ENCODE peak calls at places on chromosomes 3 and 15, in ten cellular contexts. I, A, L, W, P, D, F, V, Q and K are unnamed samples.

GRCh38 chr3:144185291-144185690 is 213.7 kb downstream of the DIPK2A start:
- DNase-seq in Q (no peak), I (no peak), P (no peak), V (no peak), F (no peak), D (no peak), W (no peak), A (no peak), L (no peak), K (no peak)

GRCh38 chr15:89806565-89807550 is 7.8 kb downstream of the ANPEP start:
- DNase-seq in Q (no peak), L (no peak), V (no peak), D (no peak), P (no peak), F (no peak), W (no peak), A (peak; percentile 97), I (no peak), K (no peak)

GRCh38 chr3:58441514-58442450 is 8.2 kb upstream of the PDHB start:
- DNase-seq in P (no peak), L (no peak), Q (no peak), A (no peak), V (no peak), I (no peak), W (no peak), D (no peak), F (no peak), K (no peak)

GRCh38 chr3:150150633-150151032 is 179.9 kb upstream of the PFN2 start:
- DNase-seq in P (no peak), D (no peak), W (no peak), F (no peak), Q (no peak), V (no peak), L (no peak), A (no peak), I (no peak), K (no peak)

GRCh38 chr3:39383190-39383912 is at the start of gene SLC25A38:
- DNase-seq in P (peak; percentile 65), L (peak; percentile 20), D (peak; percentile 85), V (peak; percentile 84), Q (peak; percentile 67), A (peak; percentile 87), I (peak; percentile 87), F (peak; percentile 83), W (peak; percentile 75), K (peak; percentile 60)

GRCh38 chr15:41971089-41971892 is 1.1 kb downstream of the EHD4 start:
- DNase-seq in P (no peak), D (peak; percentile 80), I (peak; percentile 71), A (peak; percentile 52), V (no peak), F (peak; percentile 19), W (peak; percentile 42), L (peak; percentile 35), Q (peak; percentile 60), K (peak; percentile 63)

GRCh38 chr3:150237490-150237889 is 170.6 kb upstream of the TSC22D2 start:
- DNase-seq in I (no peak), F (peak; percentile 22), A (no peak), Q (no peak), V (no peak), P (no peak), D (no peak), W (peak; percentile 49), L (peak; percentile 31), K (no peak)

GRCh38 chr3:71282976-71283375 is 300.6 kb downstream of the FOXP1 start:
- DNase-seq in I (no peak), D (no peak), L (no peak), W (no peak), Q (no peak), P (no peak), A (no peak), V (no peak), F (no peak), K (no peak)

GRCh38 chr15:88166330-88166993 is 90.1 kb downstream of the NTRK3 start:
- DNase-seq in Q (no peak), L (no peak), P (no peak), W (no peak), A (peak; percentile 10), I (no peak), V (no peak), D (no peak), F (no peak), K (no peak)

GRCh38 chr15:99558084-99558483 is 7.7 kb upstream of the MEF2A start:
- DNase-seq in V (no peak), P (no peak), W (no peak), A (no peak), F (no peak), Q (no peak), I (no peak), D (no peak), L (no peak), K (no peak)

GRCh38 chr15:51307325-51307724 is 31.1 kb downstream of the CYP19A1 start:
- DNase-seq in Q (no peak), P (no peak), L (no peak), D (no peak), W (no peak), F (no peak), A (no peak), I (no peak), V (no peak), K (no peak)

DNA sequence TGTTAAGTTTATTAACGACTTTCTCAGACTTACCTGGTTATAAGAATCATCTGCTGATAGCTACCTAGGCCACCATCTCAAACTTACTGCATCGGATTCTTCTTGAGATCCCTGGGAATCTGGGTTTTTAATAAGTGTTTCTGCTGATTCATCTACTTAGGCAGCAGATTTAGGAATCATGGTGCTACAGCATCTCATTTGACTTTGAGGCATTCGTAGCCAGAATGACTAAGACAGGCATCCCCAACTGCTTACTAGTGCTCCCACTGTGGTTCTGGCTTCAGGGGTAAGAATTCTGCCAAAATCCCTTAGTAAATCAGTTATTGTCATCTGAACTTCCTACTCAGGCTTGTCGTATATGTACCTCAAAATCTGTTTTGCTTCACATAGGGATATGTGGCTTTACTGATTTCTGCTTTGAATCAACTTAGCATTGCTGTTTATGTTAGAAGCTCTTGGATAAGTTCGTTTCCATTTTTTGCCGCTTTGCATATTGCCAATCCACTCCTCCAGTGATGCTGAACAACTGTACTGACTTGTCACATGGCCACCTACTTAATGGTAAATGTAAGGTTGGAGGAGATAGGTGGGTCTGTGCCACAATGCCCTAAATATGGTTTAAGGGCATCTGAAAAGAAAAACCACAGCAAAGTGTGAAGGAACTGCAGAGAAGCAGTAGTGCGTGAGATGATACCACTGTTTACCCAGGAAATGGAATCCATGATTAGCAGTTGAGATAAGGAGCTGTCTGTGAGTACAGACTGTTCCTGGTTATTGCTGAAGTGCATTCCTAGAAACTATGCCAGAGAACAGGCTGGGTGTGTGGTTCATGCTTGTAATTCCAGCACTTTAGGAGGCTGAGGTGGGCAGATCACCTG is 60.3 kb downstream of the MAP6D1 start:
- DNase-seq in I (no peak), W (no peak), V (no peak), Q (no peak), L (no peak), A (peak; percentile 81), F (no peak), D (no peak), P (no peak), K (no peak)
- H3K27ac ChIP-seq in I (no peak overlapping the region), W (no peak overlapping the region), V (peak overlapping the region; percentile 21), Q (peak overlapping the region; percentile 42), L (peak overlapping the region; percentile 3), A (peak overlapping the region; percentile 36), F (no peak overlapping the region), D (no peak overlapping the region), P (no peak overlapping the region), K (no peak overlapping the region)

GRCh38 chr3:8239095-8239494 is 262.5 kb upstream of the LMCD1 start:
- DNase-seq in V (no peak), P (no peak), D (no peak), W (no peak), A (no peak), F (no peak), Q (no peak), L (no peak), I (no peak), K (no peak)
- H3K27ac ChIP-seq in V (no peak overlapping the region), P (no peak overlapping the region), D (no peak overlapping the region), W (no peak overlapping the region), A (no peak overlapping the region), F (no peak overlapping the region), Q (no peak overlapping the region), L (peak overlapping the region; percentile 23), I (no peak overlapping the region), K (no peak overlapping the region)

GRCh38 chr15:71874245-71874644 is 63.9 kb downstream of the NR2E3 start:
- DNase-seq in V (no peak), F (no peak), W (no peak), I (no peak), L (no peak), D (no peak), Q (no peak), A (no peak), P (no peak), K (no peak)
- H3K27ac ChIP-seq in V (no peak overlapping the region), F (no peak overlapping the region), W (no peak overlapping the region), I (no peak overlapping the region), L (no peak overlapping the region), D (no peak overlapping the region), Q (no peak overlapping the region), A (no peak overlapping the region), P (no peak overlapping the region), K (no peak overlapping the region)

GRCh38 chr3:181726351-181727121 is 14.8 kb downstream of the SOX2 start:
- DNase-seq in I (no peak), W (no peak), Q (no peak), D (no peak), F (no peak), A (no peak), L (no peak), V (no peak), P (no peak), K (no peak)

GRCh38 chr3:181723568-181724431 is 12.1 kb downstream of the SOX2 start:
- DNase-seq in P (no peak), D (no peak), V (no peak), Q (no peak), F (no peak), A (no peak), I (no peak), L (no peak), W (no peak), K (no peak)

GRCh38 chr3:181725830-181726229 is 14.1 kb downstream of the SOX2 start:
- DNase-seq in A (no peak), D (no peak), W (no peak), L (no peak), I (no peak), F (no peak), V (peak; percentile 79), P (no peak), Q (no peak), K (no peak)

GRCh38 chr3:181724432-181724740 is 12.7 kb downstream of the SOX2 start:
- DNase-seq in I (no peak), A (no peak), D (no peak), F (no peak), Q (no peak), L (no peak), P (no peak), V (no peak), W (no peak), K (no peak)

DNA sequence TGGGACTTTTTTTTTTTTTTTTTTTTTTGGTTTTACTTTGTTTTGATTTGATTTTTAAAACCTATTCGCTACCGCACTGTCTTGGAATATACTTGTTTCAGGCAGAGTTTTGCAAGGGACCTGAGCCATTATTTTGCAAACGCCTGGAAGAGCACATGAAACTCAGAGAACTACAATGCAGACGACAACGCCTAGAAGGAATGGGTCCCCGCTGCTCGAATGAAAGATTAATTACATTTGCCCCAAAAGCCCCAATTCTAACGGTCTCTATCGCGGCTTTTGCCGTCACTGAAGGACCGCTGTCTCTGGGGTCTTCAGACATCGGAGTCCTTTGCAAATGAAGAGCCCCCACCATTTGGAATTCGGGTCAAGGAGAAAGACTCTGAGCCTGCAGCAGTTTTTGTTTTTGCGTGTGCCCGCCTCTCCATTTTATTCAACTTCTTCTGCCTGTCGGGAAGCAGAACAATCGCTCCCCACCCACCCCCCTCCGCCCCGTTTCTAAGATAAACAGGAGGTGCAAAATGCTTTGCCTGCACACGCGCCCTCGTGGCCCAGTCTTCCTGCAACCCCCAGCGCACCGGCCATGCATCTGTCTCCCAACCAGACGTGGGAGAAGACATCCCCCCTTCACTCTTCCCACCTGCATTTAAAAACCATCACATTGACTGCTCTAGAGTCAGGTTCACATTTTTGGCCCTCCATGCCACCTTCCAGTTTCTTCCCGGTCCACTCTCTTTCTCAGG is 13.5 kb downstream of the SOX2 start:
- DNase-seq in V (no peak), W (no peak), P (no peak), F (no peak), A (no peak), L (no peak), Q (no peak), D (no peak), I (no peak), K (no peak)
- H3K27ac ChIP-seq in V (peak overlapping the region; percentile 87), W (no peak overlapping the region), P (peak overlapping the region; percentile 48), F (no peak overlapping the region), A (no peak overlapping the region), L (no peak overlapping the region), Q (no peak overlapping the region), D (no peak overlapping the region), I (no peak overlapping the region), K (no peak overlapping the region)